ENCODE peak calls at places on chromosomes 11 and 22, in ten cellular contexts. F, N, J, K, L, E, Q, H, D and C are unnamed samples.

GRCh38 chr11:63667993-63668392 is 3.2 kb downstream of the ATL3 start:
- DNase-seq in F (no peak), H (peak), Q (no peak), D (no peak), J (no peak), L (peak), K (no peak), E (no peak), N (no peak), C (no peak)

GRCh38 chr11:115238802-115239201 is 265.4 kb downstream of the CADM1 start:
- DNase-seq in D (no peak), L (no peak), Q (no peak), F (no peak), J (no peak), H (no peak), E (no peak), N (no peak), K (no peak), C (no peak)

GRCh38 chr22:40128989-40129388 is 48.7 kb upstream of the TNRC6B start:
- DNase-seq in Q (no peak), J (no peak), N (no peak), K (no peak), L (no peak), H (no peak), D (no peak), F (peak), E (no peak), C (peak)

GRCh38 chr22:17121235-17122195 is at the start of gene TMEM121B:
- DNase-seq in D (no peak), L (peak), K (no peak), E (peak), N (peak), J (peak), Q (peak), H (peak), F (no peak), C (no peak)

GRCh38 chr11:74012072-74012809 is 3.4 kb upstream of the UCP3 start:
- DNase-seq in H (no peak), Q (no peak), D (no peak), L (no peak), E (no peak), J (no peak), N (no peak), K (no peak), F (no peak), C (no peak)

GRCh38 chr11:125874556-125875124 is 12.8 kb upstream of the HYLS1 start:
- DNase-seq in F (peak), J (peak), E (peak), K (no peak), D (no peak), L (peak), H (peak), Q (peak), N (peak), C (peak)

GRCh38 chr11:91800208-91800914 is 424.3 kb upstream of the FAT3 start:
- DNase-seq in K (no peak), L (no peak), J (peak), F (no peak), H (no peak), D (no peak), N (no peak), Q (no peak), E (no peak), C (no peak)

GRCh38 chr11:1937616-1938342 is 9.4 kb upstream of the MRPL23 start:
- DNase-seq in E (no peak), D (no peak), N (no peak), H (no peak), J (no peak), Q (no peak), K (no peak), L (no peak), F (no peak), C (no peak)

GRCh38 chr11:67006029-67006884 is 16.7 kb upstream of the SYT12 start:
- DNase-seq in D (no peak), H (peak), Q (peak), N (no peak), J (peak), L (no peak), F (peak), E (no peak), K (no peak), C (peak)

GRCh38 chr11:17383466-17383865 is 5.0 kb downstream of the KCNJ11 start:
- DNase-seq in L (no peak), K (no peak), E (no peak), Q (no peak), N (no peak), D (no peak), J (no peak), H (no peak), F (no peak), C (no peak)

GRCh38 chr11:134652586-134653255 is 240.7 kb upstream of the B3GAT1 start:
- DNase-seq in K (no peak), E (no peak), J (no peak), Q (no peak), F (no peak), H (no peak), L (no peak), D (no peak), N (no peak), C (no peak)

GRCh38 chr11:33895752-33896137 is 3.9 kb upstream of the LMO2 start:
- DNase-seq in D (no peak), H (peak), L (no peak), E (no peak), K (no peak), N (no peak), F (no peak), Q (no peak), J (no peak), C (no peak)

GRCh38 chr11:17186932-17187692 is 20.7 kb downstream of the PIK3C2A start:
- DNase-seq in K (no peak), L (no peak), F (no peak), D (no peak), H (no peak), N (no peak), E (no peak), J (no peak), Q (no peak), C (no peak)

GRCh38 chr11:109306322-109306721 is 115.7 kb upstream of the C11orf87 start:
- DNase-seq in H (no peak), F (no peak), N (no peak), E (no peak), Q (no peak), J (no peak), D (no peak), K (no peak), L (no peak), C (no peak)

GRCh38 chr11:69931060-69931910 is 112.1 kb upstream of the FGF3 start:
- DNase-seq in N (no peak), H (no peak), Q (no peak), K (no peak), F (no peak), L (no peak), J (no peak), E (no peak), D (no peak), C (no peak)

GRCh38 chr11:27528711-27529110 is 22.1 kb upstream of the LIN7C start:
- DNase-seq in H (no peak), N (no peak), F (no peak), E (no peak), Q (no peak), K (no peak), L (no peak), J (no peak), D (no peak), C (no peak)

GRCh38 chr11:115430345-115430744 is 73.9 kb downstream of the CADM1 start:
- DNase-seq in F (no peak), K (no peak), L (no peak), E (no peak), D (no peak), J (no peak), Q (no peak), H (no peak), N (no peak), C (no peak)

GRCh38 chr11:7672960-7673723 is at the start of gene CYB5R2:
- DNase-seq in Q (peak), L (no peak), K (no peak), E (peak), N (no peak), D (no peak), H (peak), F (no peak), J (peak), C (no peak)

GRCh38 chr11:116729501-116730240 is 43.1 kb downstream of the BUD13 start:
- DNase-seq in N (no peak), J (no peak), D (no peak), E (no peak), H (no peak), Q (no peak), K (no peak), L (no peak), F (no peak), C (no peak)

GRCh38 chr11:26841818-26842457 is 120.1 kb upstream of the SLC5A12 start:
- DNase-seq in Q (no peak), F (no peak), K (no peak), L (no peak), D (no peak), H (no peak), E (no peak), J (no peak), N (no peak), C (no peak)

GRCh38 chr11:76798656-76799055 is 15.5 kb downstream of the TSKU start:
- DNase-seq in L (no peak), J (no peak), D (no peak), Q (no peak), K (no peak), N (no peak), F (no peak), E (no peak), H (no peak), C (no peak)

GRCh38 chr11:112874959-112875358 is 86.3 kb upstream of the NCAM1 start:
- DNase-seq in E (no peak), N (no peak), L (no peak), Q (no peak), D (no peak), H (no peak), K (no peak), F (no peak), J (no peak), C (no peak)

GRCh38 chr22:30260276-30260675 is 6.4 kb downstream of the OSM start:
- DNase-seq in J (no peak), L (no peak), H (no peak), N (no peak), E (no peak), Q (no peak), D (no peak), K (no peak), F (no peak), C (no peak)

GRCh38 chr11:126840975-126841374 is 159.6 kb downstream of the KIRREL3 start:
- DNase-seq in H (no peak), K (no peak), F (no peak), D (no peak), L (no peak), J (no peak), E (no peak), Q (no peak), N (no peak), C (no peak)

GRCh38 chr11:132409591-132410375 is 1039.4 kb downstream of the NTM start:
- DNase-seq in Q (no peak), F (no peak), J (no peak), D (no peak), E (no peak), N (no peak), L (no peak), K (no peak), H (no peak), C (no peak)

GRCh38 chr22:43409800-43410199 is 2.0 kb upstream of the MPPED1 start:
- DNase-seq in L (no peak), N (no peak), F (no peak), K (no peak), J (no peak), E (no peak), H (no peak), D (no peak), Q (no peak), C (no peak)

GRCh38 chr11:64516226-64516625 is 74.8 kb upstream of the SLC22A12 start:
- DNase-seq in H (no peak), N (no peak), L (no peak), D (no peak), K (no peak), E (no peak), J (no peak), Q (no peak), F (no peak), C (peak)